ENCODE peak calls at places on chromosomes 13 and 19, in seven cellular contexts. F is heart right ventricle, K is T-helper 17 cell, R is NCI-H226, Q is A172, P is psoas muscle, C is upper lobe of right lung. Z is an unnamed sample.

GRCh38 chr13:26614721-26615120 is 57.2 kb downstream of the WASF3 start:
- DNase-seq in K (no peak), Q (no peak), C (no peak), R (no peak), P (no peak), F (no peak), Z (no peak)

GRCh38 chr19:14475251-14476073 is at the start of gene PTGER1:
- DNase-seq in K (no peak), Q (peak; percentile 73), R (no peak), P (no peak), F (no peak), C (no peak), Z (no peak)

GRCh38 chr19:51811344-51811743 is 16.4 kb downstream of the FPR3 start:
- DNase-seq in Q (no peak), K (no peak), C (no peak), F (no peak), P (peak; percentile 34), R (no peak), Z (no peak)

GRCh38 chr13:80359459-80360297 is 18.8 kb upstream of the SPRY2 start:
- DNase-seq in R (no peak), F (no peak), C (no peak), Q (no peak), K (no peak), P (no peak), Z (no peak)

GRCh38 chr13:66468656-66469055 is 761.5 kb downstream of the PCDH9 start:
- DNase-seq in P (no peak), R (peak; percentile 12), C (no peak), F (no peak), K (no peak), Q (no peak), Z (no peak)

GRCh38 chr19:14582894-14583340 is at the start of gene CLEC17A:
- DNase-seq in P (no peak), Q (no peak), C (no peak), K (no peak), F (no peak), R (no peak), Z (no peak)

GRCh38 chr19:4347521-4347920 is 4.2 kb downstream of the MPND start:
- DNase-seq in Q (no peak), C (no peak), P (no peak), R (no peak), K (no peak), F (no peak), Z (no peak)

GRCh38 chr13:49877629-49878218 is 58.4 kb downstream of the SPRYD7 start:
- DNase-seq in K (no peak), P (no peak), F (no peak), C (no peak), R (no peak), Q (peak; percentile 4), Z (no peak)

GRCh38 chr19:17001603-17002183 is 24.9 kb downstream of the CPAMD8 start:
- DNase-seq in K (peak; percentile 69), R (no peak), C (no peak), Q (no peak), F (peak; percentile 20), P (no peak), Z (no peak)

GRCh38 chr13:80783926-80784325 is 443.0 kb upstream of the SPRY2 start:
- DNase-seq in P (no peak), R (no peak), K (no peak), C (no peak), F (no peak), Q (no peak), Z (no peak)

GRCh38 chr13:29190298-29190697 is 370.2 kb downstream of the MTUS2 start:
- DNase-seq in K (no peak), C (no peak), Q (no peak), F (no peak), R (no peak), P (no peak), Z (peak; percentile 79)

GRCh38 chr13:101718496-101718895 is 266.0 kb downstream of the ITGBL1 start:
- DNase-seq in Q (no peak), C (no peak), R (no peak), F (no peak), K (no peak), P (no peak), Z (no peak)

GRCh38 chr13:48738261-48738755 is 84.6 kb downstream of the CYSLTR2 start:
- DNase-seq in F (no peak), K (no peak), R (no peak), C (no peak), Q (no peak), P (no peak), Z (no peak)

GRCh38 chr19:10361569-10362011 is 18.8 kb downstream of the TYK2 start:
- DNase-seq in P (no peak), R (no peak), F (no peak), Q (no peak), C (no peak), K (no peak), Z (peak; percentile 84)

GRCh38 chr13:82627183-82627582 is 1255.1 kb downstream of the SLITRK1 start:
- DNase-seq in P (no peak), K (no peak), F (no peak), Q (no peak), R (no peak), C (no peak), Z (no peak)

GRCh38 chr19:18419195-18419698 is at the start of gene SSBP4:
- DNase-seq in R (peak; percentile 69), K (peak; percentile 68), P (peak; percentile 80), C (peak; percentile 86), F (peak; percentile 82), Q (peak; percentile 55), Z (peak; percentile 75)

GRCh38 chr19:41774515-41774980 is 19.2 kb downstream of the CEACAM6 start:
- DNase-seq in F (no peak), C (no peak), Q (no peak), K (no peak), P (no peak), R (no peak), Z (no peak)

GRCh38 chr13:98507060-98507797 is 69.7 kb downstream of the STK24 start:
- DNase-seq in R (peak; percentile 90), C (peak; percentile 73), P (peak; percentile 58), F (peak; percentile 75), Q (peak; percentile 47), K (no peak), Z (no peak)

GRCh38 chr19:48206402-48207093 is 36.1 kb downstream of the ZSWIM9 start:
- DNase-seq in C (peak; percentile 80), Q (no peak), R (peak; percentile 58), K (no peak), F (no peak), P (no peak), Z (no peak)

GRCh38 chr19:54317108-54317964 is 4.4 kb upstream of the LILRA5 start:
- DNase-seq in K (no peak), P (no peak), R (peak; percentile 52), F (no peak), Q (no peak), C (no peak), Z (peak; percentile 50)

GRCh38 chr19:17281391-17282304 is at the start of gene ANKLE1:
- DNase-seq in F (peak; percentile 29), Q (no peak), R (no peak), C (no peak), K (no peak), P (no peak), Z (no peak)